ENCODE peak calls at places on chromosomes 2 and 18, in five cellular contexts. U is endothelial cell of umbilical vein; C is left cardiac atrium; A is stimulated activated CD8-positive, alpha-beta memory T cell treated with anti-CD3 and anti-CD28 coated beads, Interleukin-12 subunit alpha, Interleukin-12 subunit beta, amount 100 ng/mL, for 4 hours; J is GM12865. K is an unnamed sample.
A peak's percentile ranks its signal among the peaks of the same experiment; 100 is the strongest.

GRCh38 chr18:59792353-59792752 is 95.1 kb upstream of the CCBE1 start:
- DNase-seq in U (no peak), C (no peak), A (no peak), J (peak; percentile 14), K (no peak)

GRCh38 chr18:59718108-59719057 is 21.2 kb upstream of the CCBE1 start:
- DNase-seq in U (peak; percentile 7), C (no peak), A (no peak), J (no peak), K (no peak)

GRCh38 chr2:170723446-170723958 is 8.4 kb downstream of the SP5 start:
- DNase-seq in U (no peak), C (no peak), A (no peak), J (no peak), K (no peak)

GRCh38 chr2:170157025-170157684 is 20.8 kb upstream of the MYO3B start:
- DNase-seq in U (peak; percentile 70), C (no peak), A (no peak), J (no peak), K (no peak)

GRCh38 chr2:84768840-84769239 is 112.0 kb downstream of the TRABD2A start:
- DNase-seq in U (no peak), C (no peak), A (no peak), J (no peak), K (no peak)

GRCh38 chr2:122063716-122064115 is 308.3 kb downstream of the TSN start:
- DNase-seq in U (no peak), C (no peak), A (no peak), J (no peak), K (no peak)

GRCh38 chr18:51211552-51211951 is 14.1 kb upstream of the MEX3C start:
- DNase-seq in U (peak; percentile 83), C (peak; percentile 62), A (peak; percentile 24), J (peak; percentile 85), K (no peak)

GRCh38 chr2:172106128-172106961 is 3.6 kb upstream of the DLX2 start:
- DNase-seq in U (peak; percentile 49), C (no peak), A (no peak), J (peak; percentile 46), K (no peak)

GRCh38 chr2:104944495-104944894 is 90.6 kb downstream of the POU3F3 start:
- DNase-seq in U (no peak), C (no peak), A (no peak), J (no peak), K (no peak)

GRCh38 chr2:37625156-37625555 is 46.3 kb downstream of the CDC42EP3 start:
- DNase-seq in U (no peak), C (no peak), A (no peak), J (no peak), K (no peak)

GRCh38 chr2:52512760-52513159 is 1254.8 kb upstream of the CHAC2 start:
- DNase-seq in U (no peak), C (no peak), A (no peak), J (no peak), K (no peak)

GRCh38 chr2:7427293-7428060 is 510.3 kb downstream of the RNF144A start:
- DNase-seq in U (peak; percentile 54), C (no peak), A (no peak), J (peak; percentile 76), K (no peak)

GRCh38 chr2:46827274-46827930 is 88.2 kb downstream of the MCFD2 start:
- DNase-seq in U (peak; percentile 18), C (no peak), A (no peak), J (no peak), K (no peak)

GRCh38 chr2:72603481-72603880 is 222.4 kb downstream of the EXOC6B start:
- DNase-seq in U (no peak), C (no peak), A (no peak), J (no peak), K (no peak)

GRCh38 chr2:147939313-147939712 is 81.2 kb downstream of the ORC4 start:
- DNase-seq in U (no peak), C (no peak), A (no peak), J (no peak), K (no peak)

GRCh38 chr2:191303349-191304005 is 58.3 kb downstream of the MYO1B start:
- DNase-seq in U (no peak), C (no peak), A (no peak), J (no peak), K (no peak)

GRCh38 chr2:68156419-68156818 is 1.3 kb upstream of the PNO1 start:
- DNase-seq in U (no peak), C (no peak), A (no peak), J (no peak), K (no peak)

GRCh38 chr2:153478289-153479261 is at the start of gene RPRM:
- DNase-seq in U (peak; percentile 62), C (peak; percentile 79), A (peak; percentile 13), J (peak; percentile 69), K (peak; percentile 18)

GRCh38 chr2:88254437-88255081 is 84.4 kb downstream of the THNSL2 start:
- DNase-seq in U (no peak), C (no peak), A (no peak), J (no peak), K (no peak)

GRCh38 chr2:11758187-11758586 is 11.8 kb downstream of the LPIN1 start:
- DNase-seq in U (no peak), C (no peak), A (no peak), J (no peak), K (no peak)

GRCh38 chr2:143056548-143056947 is 72.7 kb upstream of the ARHGAP15 start:
- DNase-seq in U (no peak), C (no peak), A (no peak), J (no peak), K (no peak)

GRCh38 chr18:7598167-7599062 is 31.3 kb downstream of the PTPRM start:
- DNase-seq in U (no peak), C (no peak), A (no peak), J (no peak), K (no peak)

K was measured in activated gamma-delta T cell.